ENCODE peak calls at places on chromosomes 13 and 19, in five cellular contexts. A, N, D, W and H are unnamed samples.

GRCh38 chr19:10305139-10305806 is 4.3 kb downstream of the ZGLP1 start:
- DNase-seq in A (no peak), N (peak; percentile 32), D (no peak), W (peak; percentile 69), H (no peak)

GRCh38 chr13:50810998-50811397 is 32.5 kb downstream of the DLEU7 start:
- DNase-seq in A (no peak), N (no peak), D (no peak), W (no peak), H (no peak)

GRCh38 chr13:48944221-48944620 is 31.5 kb upstream of the FNDC3A start:
- DNase-seq in A (no peak), N (no peak), D (no peak), W (no peak), H (peak; percentile 63)

GRCh38 chr13:67299731-67300130 is 69.6 kb upstream of the PCDH9 start:
- DNase-seq in A (no peak), N (no peak), D (peak; percentile 30), W (no peak), H (peak; percentile 66)

GRCh38 chr13:100665403-100665802 is 9.2 kb downstream of the TMTC4 start:
- DNase-seq in A (no peak), N (no peak), D (no peak), W (no peak), H (no peak)

GRCh38 chr19:18423258-18424020 is 4.2 kb downstream of the SSBP4 start:
- DNase-seq in A (no peak), N (no peak), D (no peak), W (no peak), H (no peak)

GRCh38 chr19:28655054-28655453 is 557.9 kb downstream of the UQCRFS1 start:
- DNase-seq in A (no peak), N (no peak), D (no peak), W (no peak), H (no peak)

GRCh38 chr13:98299954-98300350 is 122.9 kb upstream of the RNF113B start:
- DNase-seq in A (no peak), N (no peak), D (no peak), W (no peak), H (peak; percentile 68)

GRCh38 chr19:28201462-28201943 is 1011.4 kb downstream of the UQCRFS1 start:
- DNase-seq in A (no peak), N (no peak), D (no peak), W (no peak), H (no peak)

GRCh38 chr19:45154064-45154827 is 6.5 kb downstream of the NKPD1 start:
- DNase-seq in A (no peak), N (peak; percentile 41), D (peak; percentile 96), W (no peak), H (peak; percentile 83)
- H3K4me3 ChIP-seq in A (no peak overlapping the region), N (peak overlapping the region; percentile 56), D (no peak overlapping the region), W (peak overlapping the region; percentile 52), H (no peak overlapping the region)

DNA sequence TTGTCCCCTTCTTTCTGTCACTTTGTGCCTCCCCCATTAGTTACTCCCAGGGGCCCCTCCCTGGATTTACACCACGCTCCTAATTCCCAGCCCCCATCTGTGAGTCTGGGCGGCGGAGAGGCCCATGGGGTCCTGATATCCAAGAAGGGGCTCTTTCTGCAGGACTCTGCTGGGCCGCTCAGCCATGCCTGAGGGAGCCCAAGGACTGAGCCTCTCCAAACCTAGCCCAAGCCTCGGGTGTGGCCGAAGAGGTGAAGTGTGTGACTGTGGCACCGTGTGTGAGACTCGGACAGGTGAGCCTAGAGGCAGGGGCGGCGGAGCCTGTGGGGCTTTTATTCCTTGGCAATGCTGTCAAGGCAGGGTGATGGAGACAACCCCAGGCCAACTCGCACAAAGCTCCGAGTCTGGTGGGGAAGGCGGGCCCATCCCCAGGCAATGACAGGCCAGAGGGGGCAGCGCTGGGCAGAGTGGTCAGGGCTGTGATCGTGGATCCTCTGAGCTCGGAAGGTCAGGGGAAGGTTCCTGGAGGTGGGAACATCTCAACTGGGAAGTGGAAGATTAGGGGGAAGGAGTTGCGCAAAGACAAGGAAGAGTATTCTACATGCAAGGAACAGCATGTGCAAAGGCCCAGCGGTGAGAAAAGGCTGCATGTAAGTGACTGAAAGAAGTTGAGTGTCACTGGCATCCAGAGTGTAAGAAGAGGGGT is 1.6 kb downstream of the PLEKHG2 start:
- DNase-seq in A (no peak), N (no peak), D (no peak), W (no peak), H (no peak)
- TF ChIP-seq CTCF in A (no peak), N (no peak), D (peak; percentile 35), W (no peak), H (peak; percentile 38)

GRCh38 chr19:16254851-16255408 is 57.2 kb downstream of the AP1M1 start:
- DNase-seq in A (no peak), N (no peak), D (no peak), W (no peak), H (no peak)
- H3K4me3 ChIP-seq in A (no peak overlapping the region), N (no peak overlapping the region), D (no peak overlapping the region), W (no peak overlapping the region), H (no peak overlapping the region)

DNA sequence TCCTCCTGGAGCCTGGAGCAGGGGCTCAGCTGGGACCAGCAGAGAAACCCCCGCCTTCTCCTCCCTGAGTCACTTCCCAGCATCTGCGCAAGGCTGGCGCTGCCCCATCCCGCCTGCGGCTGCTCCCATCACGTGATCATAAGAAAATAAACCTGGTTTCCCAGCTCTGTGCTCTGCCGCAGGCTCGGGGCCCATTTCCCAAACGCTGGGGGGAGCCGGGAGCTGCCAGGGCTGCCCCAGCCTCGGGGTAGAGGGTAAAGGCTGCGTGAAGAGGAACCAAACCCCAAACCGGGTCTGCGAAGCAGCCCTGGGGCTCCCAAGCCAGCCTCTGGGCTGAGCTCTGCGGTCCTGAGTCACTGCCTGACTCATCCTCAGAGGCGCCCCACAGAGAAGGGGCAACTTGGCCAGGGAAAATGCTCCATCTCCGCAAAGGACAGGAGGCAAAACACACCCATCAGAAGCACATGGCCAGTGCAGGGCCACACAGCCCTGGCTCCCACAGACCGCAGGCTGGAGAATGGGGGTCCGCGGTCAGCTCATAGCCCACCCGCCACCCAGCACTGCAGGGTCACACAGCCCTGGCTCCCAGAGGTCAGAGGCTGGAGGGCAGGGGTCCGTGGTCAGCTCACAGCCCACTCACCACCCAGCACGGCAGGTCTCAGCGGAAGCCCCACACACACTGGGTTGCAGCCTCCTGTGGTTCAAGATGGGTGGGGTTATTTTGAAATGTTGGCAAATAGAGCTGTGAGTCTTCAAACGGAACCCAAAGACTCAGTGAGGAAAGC is 67.1 kb downstream of the RASA3 start:
- DNase-seq in A (peak; percentile 58), N (peak; percentile 89), D (peak; percentile 99), W (peak; percentile 78), H (peak; percentile 98)
- TF ChIP-seq CTCF in A (no peak), N (no peak), D (no peak), W (no peak), H (peak; percentile 7)

DNA sequence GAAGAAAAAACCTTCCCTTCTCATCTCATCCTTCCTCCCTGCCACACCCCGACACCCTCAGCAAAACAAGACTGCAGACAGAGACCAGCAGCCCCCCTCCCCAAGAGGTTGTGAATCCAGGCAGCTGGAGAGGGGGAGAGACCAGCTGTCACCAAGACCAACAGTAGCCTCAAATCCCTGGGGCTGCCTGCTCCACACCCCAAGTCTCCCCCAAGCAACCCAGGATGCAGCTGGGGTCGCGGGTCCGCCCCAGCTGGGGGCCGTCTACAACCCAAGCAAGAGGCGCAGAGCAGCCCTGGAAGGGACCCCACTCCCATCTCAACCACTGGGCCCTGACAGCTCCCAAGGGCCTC is 7.1 kb downstream of the KLF16 start:
- DNase-seq in A (no peak), N (no peak), D (no peak), W (no peak), H (no peak)
- H3K4me3 ChIP-seq in A (peak overlapping the region; percentile 85), N (peak overlapping the region; percentile 61), D (peak overlapping the region; percentile 56), W (peak overlapping the region; percentile 63), H (peak overlapping the region; percentile 60)

GRCh38 chr19:33823341-33823740 is 26.7 kb downstream of the KCTD15 start:
- DNase-seq in A (no peak), N (no peak), D (no peak), W (no peak), H (no peak)
- TF ChIP-seq CTCF in A (no peak), N (no peak), D (no peak), W (no peak), H (no peak)

GRCh38 chr19:7669641-7670040 is 792 bp downstream of the RETN start:
- DNase-seq in A (no peak), N (no peak), D (no peak), W (no peak), H (no peak)
- H3K4me3 ChIP-seq in A (peak overlapping the region; percentile 19), N (no peak overlapping the region), D (no peak overlapping the region), W (peak overlapping the region; percentile 52), H (no peak overlapping the region)

GRCh38 chr13:40749327-40749726 is 21.7 kb downstream of the MRPS31 start:
- DNase-seq in A (no peak), N (no peak), D (peak; percentile 6), W (no peak), H (peak; percentile 6)
- TF ChIP-seq CTCF in A (peak; percentile 55), N (no peak), D (peak; percentile 38), W (peak; percentile 16), H (peak; percentile 24)

GRCh38 chr19:41426952-41427646 is at the start of gene B3GNT8:
- DNase-seq in A (peak; percentile 11), N (peak; percentile 86), D (peak; percentile 70), W (no peak), H (peak; percentile 64)

GRCh38 chr19:41426116-41426841 is 895 bp downstream of the B3GNT8 start:
- DNase-seq in A (no peak), N (no peak), D (no peak), W (no peak), H (no peak)

GRCh38 chr19:41428481-41428859 is 1.3 kb upstream of the B3GNT8 start:
- DNase-seq in A (no peak), N (no peak), D (no peak), W (no peak), H (no peak)

GRCh38 chr19:41425174-41426115 is 1.7 kb downstream of the B3GNT8 start:
- DNase-seq in A (no peak), N (no peak), D (no peak), W (no peak), H (no peak)

DNA sequence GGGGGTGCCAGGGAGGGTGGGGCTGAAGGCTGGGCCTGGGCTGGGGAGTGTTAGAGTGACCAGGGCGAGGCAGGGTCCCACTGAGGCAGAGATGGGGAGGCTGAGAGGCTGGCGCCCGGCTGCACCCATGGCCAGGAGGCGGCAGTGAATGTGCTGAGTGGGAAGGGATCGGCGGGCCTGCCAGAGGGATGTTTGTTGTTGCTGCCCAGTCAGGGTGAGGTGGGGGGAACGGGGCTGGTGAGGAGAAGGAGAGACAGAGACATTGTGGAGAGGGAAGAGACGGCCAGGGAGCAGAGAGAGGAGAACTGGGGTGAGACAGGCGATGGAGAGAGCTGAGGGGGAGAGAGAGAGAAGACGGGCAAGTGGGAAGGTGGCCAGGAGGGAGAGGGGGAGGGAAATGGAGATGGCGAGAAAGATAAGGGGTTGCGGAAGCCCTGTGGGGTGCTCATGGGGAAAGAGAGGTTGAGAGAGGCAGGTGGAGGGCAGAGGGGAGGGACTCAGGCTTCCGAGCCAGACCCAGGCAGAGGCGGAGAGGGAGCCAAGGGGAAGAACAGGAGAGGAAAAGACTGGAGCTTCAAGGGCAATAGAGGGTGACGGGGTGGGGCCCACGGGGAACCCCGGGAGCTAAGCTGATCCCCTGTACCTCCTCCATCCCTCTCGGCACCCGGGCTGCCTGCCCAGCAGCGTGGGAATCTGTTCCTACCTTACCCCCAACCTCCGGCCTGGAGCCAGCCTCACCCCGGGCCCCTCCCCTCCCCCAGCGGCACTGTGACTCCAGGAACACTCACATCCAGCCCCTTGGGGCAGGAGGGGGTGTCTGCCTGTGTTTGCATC is 690 bp upstream of the B3GNT8 start:
- DNase-seq in A (peak; percentile 29), N (peak; percentile 41), D (peak; percentile 22), W (no peak), H (peak; percentile 22)
- H3K4me3 ChIP-seq in A (peak overlapping the region; percentile 52), N (peak overlapping the region; percentile 64), D (peak overlapping the region; percentile 51), W (peak overlapping the region; percentile 52), H (peak overlapping the region; percentile 58)